ENCODE peak calls at places on chromosomes 2 and 18, in eight cellular contexts. R is H1, O is K562, J is stomach, F is ovary, C is upper lobe of left lung, U is tibial nerve, N is transverse colon. A is an unnamed sample.

GRCh38 chr2:216115224-216115582 is 6.1 kb downstream of the XRCC5 start:
- DNase-seq in J (no peak), R (no peak), U (no peak), O (no peak), N (no peak), C (no peak), F (no peak), A (no peak)

GRCh38 chr2:72669121-72669520 is 156.7 kb downstream of the EXOC6B start:
- DNase-seq in O (no peak), C (no peak), U (no peak), N (no peak), F (no peak), J (no peak), R (no peak), A (no peak)

GRCh38 chr2:55133467-55134315 is 83.4 kb upstream of the RTN4 start:
- DNase-seq in U (peak; percentile 56), C (no peak), J (peak; percentile 29), O (peak; percentile 75), R (no peak), F (peak; percentile 49), N (no peak), A (peak; percentile 74)

GRCh38 chr2:10228611-10229365 is 73.9 kb upstream of the HPCAL1 start:
- DNase-seq in F (no peak), J (peak; percentile 85), R (no peak), N (peak; percentile 60), C (no peak), U (no peak), O (no peak), A (no peak)

GRCh38 chr18:75247601-75248421 is 37.2 kb downstream of the TSHZ1 start:
- DNase-seq in O (no peak), U (no peak), J (no peak), C (no peak), F (no peak), R (no peak), N (no peak), A (no peak)

GRCh38 chr2:137689549-137689948 is 274.7 kb upstream of the HNMT start:
- DNase-seq in F (no peak), R (no peak), J (no peak), N (no peak), C (no peak), U (no peak), O (no peak), A (no peak)

GRCh38 chr2:145157626-145158025 is 637.7 kb upstream of the ZEB2 start:
- DNase-seq in F (no peak), C (no peak), N (no peak), R (no peak), J (no peak), U (no peak), O (no peak), A (no peak)

GRCh38 chr2:150469706-150470105 is 17.8 kb downstream of the RND3 start:
- DNase-seq in U (no peak), O (no peak), F (no peak), R (no peak), J (no peak), C (no peak), N (no peak), A (no peak)

GRCh38 chr2:162912787-162913186 is 74.2 kb upstream of the KCNH7 start:
- DNase-seq in C (no peak), J (no peak), N (no peak), R (no peak), U (no peak), O (no peak), F (no peak), A (no peak)

GRCh38 chr2:179071810-179072355 is 21.9 kb upstream of the CCDC141 start:
- DNase-seq in J (no peak), F (no peak), C (no peak), N (no peak), U (no peak), R (no peak), O (no peak), A (no peak)

GRCh38 chr2:240981871-240982800 is 16.3 kb upstream of the SNED1 start:
- DNase-seq in R (no peak), U (no peak), J (no peak), N (peak; percentile 4), C (peak; percentile 72), O (no peak), F (no peak), A (peak; percentile 52)

GRCh38 chr2:121947681-121948080 is 192.2 kb downstream of the TSN start:
- DNase-seq in J (no peak), R (no peak), U (no peak), C (no peak), N (no peak), O (no peak), F (no peak), A (no peak)

GRCh38 chr2:20606198-20606597 is 44.7 kb downstream of the HS1BP3 start:
- DNase-seq in R (no peak), C (no peak), O (no peak), J (no peak), U (no peak), F (no peak), N (no peak), A (no peak)

GRCh38 chr2:105809723-105810122 is 65.0 kb downstream of the NCK2 start:
- DNase-seq in O (no peak), U (no peak), N (no peak), J (no peak), R (peak; percentile 43), C (no peak), F (no peak), A (no peak)

GRCh38 chr2:105808418-105809098 is 63.8 kb downstream of the NCK2 start:
- DNase-seq in J (no peak), N (no peak), O (no peak), R (peak; percentile 36), U (no peak), C (no peak), F (no peak), A (no peak)

GRCh38 chr2:105812180-105813044 is 67.7 kb downstream of the NCK2 start:
- DNase-seq in J (no peak), U (peak; percentile 27), C (peak; percentile 56), N (no peak), R (peak; percentile 46), O (peak; percentile 62), F (peak; percentile 41), A (no peak)

GRCh38 chr2:105806994-105807393 is 62.3 kb downstream of the NCK2 start:
- DNase-seq in C (no peak), U (no peak), O (no peak), N (no peak), F (no peak), J (no peak), R (peak; percentile 37), A (no peak)

GRCh38 chr2:105809099-105809473 is 64.4 kb downstream of the NCK2 start:
- DNase-seq in R (no peak), O (no peak), J (no peak), U (no peak), N (no peak), F (no peak), C (no peak), A (no peak)
- TF ChIP-seq EP300 in R (no peak), O (no peak), J (no peak), U (no peak), N (no peak), F (no peak), C (no peak), A (no peak)

GRCh38 chr2:45000921-45001628 is 8.2 kb downstream of the SIX2 start:
- DNase-seq in F (no peak), R (peak; percentile 83), O (no peak), N (no peak), J (no peak), C (peak; percentile 86), U (no peak), A (no peak)
- H3K27me3 ChIP-seq in F (no peaks in the 10 kb centered on the region), R (peaks cover 71% of the 10 kb centered on the region), O (peaks cover 71% of the 10 kb centered on the region), N (peaks cover 100% of the 10 kb centered on the region), J (no peaks in the 10 kb centered on the region), C (peaks cover 54% of the 10 kb centered on the region), U (no peaks in the 10 kb centered on the region), A (peaks cover 100% of the 10 kb centered on the region)

GRCh38 chr2:120684225-120684624 is 51.4 kb upstream of the GLI2 start:
- DNase-seq in O (no peak), N (no peak), R (no peak), J (no peak), C (no peak), U (no peak), F (no peak), A (peak; percentile 48)
- TF ChIP-seq EP300 in O (no peak), N (no peak), R (no peak), J (no peak), C (no peak), U (no peak), F (no peak), A (no peak)

DNA sequence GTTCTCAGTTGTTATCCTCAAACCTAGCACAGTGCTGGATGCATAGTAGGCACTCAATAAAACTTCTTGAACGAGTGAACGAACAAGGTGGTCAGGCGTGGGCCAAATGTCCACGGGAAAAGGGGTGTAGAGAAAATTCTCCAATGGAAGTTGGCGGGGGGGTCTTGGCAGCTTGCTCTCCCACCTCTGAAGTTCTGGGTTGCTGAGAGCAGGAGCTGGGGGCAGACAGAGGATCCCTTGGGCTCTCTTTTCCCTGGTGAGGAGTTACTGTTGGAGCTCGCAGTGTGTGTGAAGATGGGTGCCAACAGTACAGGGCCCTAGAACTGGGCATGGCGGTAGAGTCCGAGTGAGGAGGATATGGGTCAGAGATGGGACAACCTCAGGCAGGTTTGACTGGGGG is 2.3 kb upstream of the CRYBA2 start:
- DNase-seq in R (no peak), N (no peak), C (no peak), J (no peak), F (no peak), U (no peak), O (no peak), A (no peak)
- H3K27me3 ChIP-seq in R (peaks cover 98% of the 10 kb centered on the region), N (peaks cover 81% of the 10 kb centered on the region), C (peaks cover 71% of the 10 kb centered on the region), J (peaks cover 26% of the 10 kb centered on the region), F (peaks cover 7% of the 10 kb centered on the region), U (no peaks in the 10 kb centered on the region), O (peaks cover 36% of the 10 kb centered on the region), A (peaks cover 53% of the 10 kb centered on the region)

GRCh38 chr2:40372278-40372580 is 79.7 kb downstream of the SLC8A1 start:
- DNase-seq in O (no peak), R (no peak), U (no peak), J (no peak), C (no peak), F (no peak), N (no peak), A (no peak)
- TF ChIP-seq EP300 in O (no peak), R (no peak), U (no peak), J (no peak), C (no peak), F (no peak), N (no peak), A (no peak)

GRCh38 chr2:170711774-170712652 is 3.1 kb upstream of the SP5 start:
- DNase-seq in O (no peak), N (no peak), F (no peak), J (peak; percentile 67), R (peak; percentile 83), U (no peak), C (peak; percentile 73), A (no peak)
- H3K27me3 ChIP-seq in O (no peaks in the 10 kb centered on the region), N (peaks cover 97% of the 10 kb centered on the region), F (no peaks in the 10 kb centered on the region), J (peaks cover 6% of the 10 kb centered on the region), R (peaks cover 55% of the 10 kb centered on the region), U (no peaks in the 10 kb centered on the region), C (peaks cover 46% of the 10 kb centered on the region), A (peaks cover 38% of the 10 kb centered on the region)

GRCh38 chr18:12048827-12049175 is 44.8 kb upstream of the ANKRD62 start:
- DNase-seq in F (no peak), N (no peak), R (no peak), U (no peak), C (no peak), O (no peak), J (no peak), A (no peak)
- TF ChIP-seq EP300 in F (no peak), N (no peak), R (no peak), U (no peak), C (no peak), O (no peak), J (no peak), A (no peak)

A was measured in sigmoid colon.